ENCODE peak calls at places on chromosomes 4 and X, in six cellular contexts. X is endothelial cell, S is OCI-LY7, Q is tibial artery, C is uterus, I is cardiac muscle cell. B is an unnamed sample.
A peak's percentile ranks its signal among the peaks of the same experiment; 100 is the strongest.

GRCh38 chr4:186622788-186623464 is 67.6 kb upstream of the MTNR1A start:
- DNase-seq in X (no peak), S (no peak), Q (peak; percentile 36), C (no peak), I (peak; percentile 71), B (no peak)

GRCh38 chr4:33482773-33483172 is 2761.5 kb downstream of the ARAP2 start:
- DNase-seq in X (no peak), S (no peak), Q (no peak), C (no peak), I (no peak), B (no peak)

GRCh38 chr4:185559913-185560281 is 24.6 kb upstream of the PDLIM3 start:
- DNase-seq in X (no peak), S (no peak), Q (no peak), C (peak; percentile 47), I (peak; percentile 89), B (no peak)

GRCh38 chr4:154714339-154715040 is 29.3 kb upstream of the LRAT start:
- DNase-seq in X (no peak), S (no peak), Q (no peak), C (no peak), I (no peak), B (no peak)

GRCh38 chrX:135463937-135464336 is 42.2 kb downstream of the SMIM10L2A start:
- DNase-seq in X (no peak), S (peak; percentile 26), Q (no peak), C (no peak), I (peak; percentile 34), B (no peak)

GRCh38 chr4:54063737-54064316 is 578 bp downstream of the CHIC2 start:
- DNase-seq in X (peak; percentile 38), S (peak; percentile 48), Q (peak; percentile 41), C (peak; percentile 29), I (no peak), B (no peak)

GRCh38 chrX:97229318-97229717 is 345.6 kb downstream of the RPA4 start:
- DNase-seq in X (no peak), S (no peak), Q (no peak), C (no peak), I (no peak), B (no peak)

GRCh38 chr4:105350859-105351494 is 122.9 kb downstream of the PPA2 start:
- DNase-seq in X (no peak), S (no peak), Q (no peak), C (no peak), I (peak; percentile 51), B (no peak)

GRCh38 chrX:12440245-12440644 is 302.0 kb downstream of the FRMPD4 start:
- DNase-seq in X (no peak), S (no peak), Q (no peak), C (no peak), I (no peak), B (no peak)

GRCh38 chrX:48648299-48648698 is 35.3 kb upstream of the WAS start:
- DNase-seq in X (peak; percentile 15), S (peak; percentile 71), Q (peak; percentile 44), C (peak; percentile 24), I (peak; percentile 72), B (no peak)

GRCh38 chrX:70434352-70434866 is 10.2 kb upstream of the DLG3 start:
- DNase-seq in X (peak; percentile 73), S (peak; percentile 79), Q (peak; percentile 87), C (peak; percentile 85), I (peak; percentile 80), B (peak; percentile 53)

GRCh38 chr4:150814873-150815272 is 200.2 kb downstream of the LRBA start:
- DNase-seq in X (no peak), S (no peak), Q (no peak), C (no peak), I (no peak), B (no peak)
- TF ChIP-seq CTCF in X (no peak), S (peak; percentile 67), Q (no peak), C (no peak), I (peak; percentile 14), B (no peak)

GRCh38 chrX:119512145-119512800 is 44.0 kb downstream of the SLC25A5 start:
- DNase-seq in X (peak; percentile 50), S (peak; percentile 62), Q (peak; percentile 29), C (peak; percentile 17), I (peak; percentile 81), B (no peak)
- TF ChIP-seq CTCF in X (no peak), S (peak; percentile 63), Q (peak; percentile 66), C (peak; percentile 37), I (peak; percentile 65), B (no peak)

GRCh38 chrX:19007011-19007410 is 23.1 kb upstream of the PHKA2 start:
- DNase-seq in X (no peak), S (no peak), Q (no peak), C (no peak), I (no peak), B (no peak)

GRCh38 chrX:19007868-19008267 is 24.0 kb upstream of the PHKA2 start:
- DNase-seq in X (no peak), S (no peak), Q (no peak), C (no peak), I (no peak), B (no peak)

GRCh38 chrX:19003756-19004155 is 19.8 kb upstream of the PHKA2 start:
- DNase-seq in X (no peak), S (no peak), Q (no peak), C (no peak), I (no peak), B (no peak)

GRCh38 chrX:19005909-19006308 is 22.0 kb upstream of the PHKA2 start:
- DNase-seq in X (no peak), S (peak; percentile 1), Q (no peak), C (no peak), I (no peak), B (no peak)
- TF ChIP-seq CTCF in X (no peak), S (peak; percentile 23), Q (no peak), C (no peak), I (no peak), B (no peak)

GRCh38 chr4:7295917-7296660 is 103.8 kb downstream of the SORCS2 start:
- DNase-seq in X (peak; percentile 40), S (no peak), Q (no peak), C (peak; percentile 66), I (peak; percentile 39), B (no peak)
- TF ChIP-seq CTCF in X (peak; percentile 49), S (peak; percentile 44), Q (peak; percentile 50), C (peak; percentile 70), I (peak; percentile 53), B (no peak)

DNA sequence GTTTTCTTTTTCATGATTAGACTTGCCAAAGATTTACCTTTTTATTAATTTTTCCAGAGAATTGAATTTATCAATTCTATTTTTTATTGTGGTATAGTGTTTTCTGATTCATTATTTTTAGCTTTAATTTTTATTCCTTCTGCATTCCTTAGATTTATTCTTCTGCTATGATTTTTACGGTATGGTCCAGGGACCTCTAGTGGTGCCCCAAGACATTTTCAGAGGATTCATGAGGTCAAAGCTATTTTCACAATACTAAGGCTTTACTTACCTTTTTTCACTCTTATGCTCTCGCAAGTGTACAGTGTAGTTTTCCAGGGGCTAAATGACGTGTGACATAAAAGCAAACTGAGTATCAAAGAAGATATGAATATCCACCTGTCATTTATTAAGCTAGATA is 8.0 kb downstream of the RADX start:
- DNase-seq in X (no peak), S (no peak), Q (no peak), C (no peak), I (peak; percentile 15), B (no peak)
- TF ChIP-seq CTCF in X (no peak), S (peak; percentile 74), Q (no peak), C (no peak), I (peak; percentile 50), B (no peak)

DNA sequence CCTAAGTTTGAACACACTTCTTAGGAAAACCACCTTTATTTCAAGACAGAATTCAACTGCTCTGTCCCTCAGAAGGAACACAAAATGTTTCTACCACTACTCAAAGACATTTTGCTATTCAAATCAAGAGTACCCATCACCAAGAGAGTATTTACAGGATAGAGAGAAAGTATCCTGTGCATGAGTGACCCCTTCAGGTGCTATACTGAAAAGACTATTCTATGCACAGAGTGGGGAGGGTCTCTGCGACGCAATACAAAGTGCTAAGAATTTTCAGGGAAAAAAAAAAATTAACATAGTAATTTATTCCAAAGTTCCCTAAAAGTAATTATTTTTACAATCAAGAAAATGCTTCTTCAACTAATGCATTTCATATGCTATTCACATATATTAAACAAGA is 346.4 kb upstream of the FAM241A start:
- DNase-seq in X (no peak), S (no peak), Q (no peak), C (no peak), I (no peak), B (no peak)
- TF ChIP-seq CTCF in X (no peak), S (peak; percentile 47), Q (no peak), C (no peak), I (no peak), B (no peak)

GRCh38 chrX:72621619-72622485 is 49.2 kb upstream of the HDAC8 start:
- DNase-seq in X (no peak), S (no peak), Q (no peak), C (no peak), I (peak; percentile 48), B (no peak)
- TF ChIP-seq CTCF in X (no peak), S (no peak), Q (no peak), C (no peak), I (no peak), B (no peak)

DNA sequence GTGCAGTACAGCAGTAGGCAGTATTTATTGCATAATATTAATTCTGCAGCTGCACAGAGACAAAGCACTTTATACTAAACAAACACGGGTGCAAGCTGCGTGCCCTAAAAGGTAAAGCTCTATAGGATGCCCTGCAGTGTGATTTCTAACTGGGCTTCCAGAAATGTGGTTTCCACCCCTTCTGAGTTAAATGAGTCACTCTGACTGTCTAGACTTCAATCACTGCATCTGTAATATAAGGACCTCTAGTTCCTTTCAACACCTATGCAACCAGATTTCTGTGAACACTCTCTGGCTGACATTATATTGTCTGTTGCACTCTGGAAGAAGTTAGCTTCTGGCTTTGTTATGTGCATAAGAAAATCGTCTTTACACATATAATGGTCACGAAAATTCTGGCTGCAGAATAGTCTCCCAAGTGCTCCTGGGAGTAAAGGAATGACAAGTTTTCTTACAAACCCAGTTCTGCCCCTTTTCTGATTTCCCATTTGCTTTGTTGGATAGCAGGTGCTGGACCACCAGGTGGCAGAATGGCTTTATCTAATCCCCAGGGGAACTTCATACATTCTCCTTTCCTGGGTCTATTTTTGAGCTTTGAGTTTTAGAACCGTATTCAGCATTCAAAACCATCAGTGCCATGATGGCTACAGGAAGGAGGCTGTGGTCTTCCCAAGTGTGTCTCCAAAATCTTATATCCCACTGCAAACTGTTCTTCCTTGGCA is 842.2 kb downstream of the STIM2 start:
- DNase-seq in X (peak; percentile 15), S (peak; percentile 9), Q (no peak), C (no peak), I (no peak), B (no peak)
- TF ChIP-seq CTCF in X (peak; percentile 36), S (peak; percentile 67), Q (no peak), C (no peak), I (no peak), B (no peak)

GRCh38 chr4:2332976-2333319 is 71.0 kb upstream of the MXD4 start:
- DNase-seq in X (no peak), S (no peak), Q (no peak), C (no peak), I (no peak), B (no peak)
- TF ChIP-seq CTCF in X (no peak), S (no peak), Q (no peak), C (no peak), I (no peak), B (no peak)

GRCh38 chrX:85109235-85109634 is 105.6 kb downstream of the APOOL start:
- DNase-seq in X (peak; percentile 20), S (peak; percentile 33), Q (no peak), C (no peak), I (peak; percentile 3), B (no peak)
- TF ChIP-seq CTCF in X (no peak), S (peak; percentile 71), Q (no peak), C (no peak), I (peak; percentile 30), B (peak; percentile 29)